ENCODE peak calls at places on chromosomes 3 and 15, in four cellular contexts. A, J, U and E are unnamed samples.

GRCh38 chr15:48978638-48979037 is 14.9 kb upstream of the SHC4 start:
- DNase-seq in J (no peak), U (no peak), A (no peak), E (no peak)

GRCh38 chr15:29071193-29071906 is 185.6 kb downstream of the APBA2 start:
- DNase-seq in U (no peak), A (no peak), J (peak), E (no peak)

GRCh38 chr3:30688776-30689175 is 82.4 kb downstream of the TGFBR2 start:
- DNase-seq in U (no peak), J (no peak), A (no peak), E (no peak)

GRCh38 chr3:184814214-184814613 is 2.2 kb downstream of the VPS8 start:
- DNase-seq in J (no peak), A (no peak), U (no peak), E (no peak)

GRCh38 chr3:171825222-171825828 is 15.0 kb upstream of the PLD1 start:
- DNase-seq in A (no peak), J (no peak), U (peak), E (no peak)

GRCh38 chr3:194488007-194488742 is 1.4 kb upstream of the ATP13A3 start:
- DNase-seq in U (no peak), A (no peak), J (no peak), E (no peak)

GRCh38 chr3:59425942-59426341 is 376.1 kb upstream of the CFAP20DC start:
- DNase-seq in U (no peak), J (no peak), A (no peak), E (no peak)

GRCh38 chr15:89457086-89457485 is 39.3 kb downstream of the RHCG start:
- DNase-seq in U (no peak), A (no peak), J (peak), E (no peak)

GRCh38 chr3:197222816-197223419 is 75.5 kb downstream of the DLG1 start:
- DNase-seq in U (no peak), A (no peak), J (no peak), E (no peak)

GRCh38 chr3:107429330-107430181 is 52.3 kb downstream of the CCDC54 start:
- DNase-seq in U (peak), A (peak), J (peak), E (peak)

GRCh38 chr15:99279290-99279689 is 28.0 kb downstream of the LRRC28 start:
- DNase-seq in A (no peak), J (no peak), U (no peak), E (no peak)

GRCh38 chr3:172272699-172273098 is 175.6 kb downstream of the GHSR start:
- DNase-seq in J (no peak), U (no peak), A (no peak), E (no peak)

GRCh38 chr15:64571857-64572291 is 111.5 kb downstream of the ZNF609 start:
- DNase-seq in U (no peak), J (no peak), A (no peak), E (no peak)

GRCh38 chr15:53580371-53580770 is 179.1 kb downstream of the WDR72 start:
- DNase-seq in U (no peak), A (no peak), J (no peak), E (no peak)

GRCh38 chr3:194367992-194368841 is 1.3 kb downstream of the LRRC15 start:
- DNase-seq in U (no peak), A (peak), J (peak), E (no peak)

GRCh38 chr15:59722451-59722850 is 33.3 kb upstream of the BNIP2 start:
- DNase-seq in J (no peak), U (no peak), A (no peak), E (no peak)

GRCh38 chr3:34382859-34383258 is 584.4 kb downstream of the PDCD6IP start:
- DNase-seq in J (no peak), U (no peak), A (no peak), E (no peak)

GRCh38 chr3:71050521-71051258 is 532.8 kb downstream of the FOXP1 start:
- DNase-seq in A (no peak), U (no peak), J (no peak), E (no peak)

GRCh38 chr3:190494907-190495306 is 19.0 kb upstream of the IL1RAP start:
- DNase-seq in A (no peak), J (no peak), U (no peak), E (no peak)

GRCh38 chr3:37250435-37250834 is 76.1 kb upstream of the LRRFIP2 start:
- DNase-seq in A (no peak), J (no peak), U (no peak), E (no peak)

GRCh38 chr3:99549918-99550603 is 88.3 kb upstream of the COL8A1 start:
- DNase-seq in U (no peak), A (no peak), J (no peak), E (no peak)

GRCh38 chr3:127020543-127020942 is 37.6 kb downstream of the PLXNA1 start:
- DNase-seq in A (no peak), J (no peak), U (no peak), E (no peak)

GRCh38 chr3:17231537-17232261 is 346.9 kb downstream of the PLCL2 start:
- DNase-seq in A (no peak), U (no peak), J (no peak), E (no peak)

GRCh38 chr15:69807752-69808151 is 290.0 kb downstream of the TLE3 start:
- DNase-seq in U (peak), A (peak), J (no peak), E (no peak)

GRCh38 chr3:189724366-189724765 is 93.2 kb downstream of the TP63 start:
- DNase-seq in U (no peak), J (no peak), A (no peak), E (no peak)

GRCh38 chr3:171371354-171371753 is 88.9 kb downstream of the TNIK start:
- DNase-seq in A (no peak), J (no peak), U (no peak), E (no peak)

GRCh38 chr3:119388577-119388976 is 74.8 kb downstream of the TMEM39A start:
- DNase-seq in U (no peak), A (no peak), J (no peak), E (no peak)
- TF ChIP-seq CTCF in U (no peak), A (no peak), J (peak), E (no peak)

GRCh38 chr3:120177907-120178306 is 83.7 kb upstream of the GSK3B start:
- DNase-seq in J (no peak), U (no peak), A (no peak), E (no peak)

GRCh38 chr3:120181632-120182031 is 87.4 kb upstream of the GSK3B start:
- DNase-seq in U (no peak), J (no peak), A (no peak), E (no peak)

GRCh38 chr3:120177151-120177550 is 82.9 kb upstream of the GSK3B start:
- DNase-seq in U (no peak), A (no peak), J (no peak), E (peak)

GRCh38 chr3:120180731-120181412 is 86.6 kb upstream of the GSK3B start:
- DNase-seq in U (no peak), J (no peak), A (no peak), E (no peak)

DNA sequence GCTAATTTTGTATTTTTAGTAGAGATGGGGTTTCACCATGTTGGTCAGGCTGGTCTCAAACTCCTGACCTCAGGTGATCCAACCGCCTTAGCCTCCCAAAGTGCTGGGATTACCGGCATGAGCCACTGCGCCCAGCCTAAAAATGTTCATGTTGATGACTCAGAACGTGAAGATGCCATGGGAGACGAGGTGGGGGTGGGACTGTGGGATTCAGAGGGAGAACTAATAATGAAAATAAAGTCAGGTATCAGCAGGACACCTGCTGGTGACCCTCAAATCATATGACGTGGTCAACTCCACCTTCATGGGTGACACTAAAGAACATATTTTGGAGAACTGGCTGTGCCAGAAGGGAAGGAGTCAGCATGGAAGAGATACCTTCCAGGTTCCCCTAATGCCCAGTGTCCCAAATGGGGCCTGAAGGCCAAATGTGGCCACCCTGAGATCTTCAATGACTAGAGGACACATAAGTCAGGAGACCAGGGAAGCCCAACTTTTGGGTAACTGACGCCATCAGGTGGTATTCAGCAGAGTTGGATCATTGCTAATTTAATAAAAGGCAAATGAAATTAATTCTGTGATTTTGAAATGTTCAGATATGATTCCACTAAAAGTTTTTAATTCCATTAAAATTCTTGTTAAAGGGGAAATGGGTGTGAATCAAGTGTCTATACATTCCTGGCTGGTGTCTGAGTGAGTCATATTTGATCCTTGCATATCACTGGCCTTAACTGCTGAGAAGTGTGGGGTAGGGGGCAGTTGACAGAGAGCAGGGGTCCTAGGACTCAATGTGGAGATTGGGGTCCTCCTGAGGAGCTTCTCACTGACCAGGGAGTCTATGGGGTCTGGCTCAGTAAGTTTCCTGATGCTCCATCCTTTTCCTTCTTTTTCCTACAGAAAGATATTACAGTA is 88.6 kb upstream of the GSK3B start:
- DNase-seq in A (no peak), U (no peak), J (no peak), E (no peak)
- TF ChIP-seq CTCF in A (no peak), U (peak), J (peak), E (no peak)

GRCh38 chr15:37104413-37105392 is 4.4 kb upstream of the MEIS2 start:
- DNase-seq in U (no peak), J (peak), A (no peak), E (no peak)

GRCh38 chr15:37105795-37106333 is 5.5 kb upstream of the MEIS2 start:
- DNase-seq in U (no peak), J (no peak), A (no peak), E (no peak)

GRCh38 chr15:37107754-37108724 is 7.7 kb upstream of the MEIS2 start:
- DNase-seq in U (no peak), J (no peak), A (no peak), E (no peak)

GRCh38 chr15:37107071-37107753 is 6.9 kb upstream of the MEIS2 start:
- DNase-seq in J (no peak), A (no peak), U (no peak), E (no peak)

GRCh38 chr15:37106490-37107001 is 6.2 kb upstream of the MEIS2 start:
- DNase-seq in U (no peak), A (no peak), J (peak), E (no peak)
- TF ChIP-seq CTCF in U (no peak), A (no peak), J (peak), E (peak)

DNA sequence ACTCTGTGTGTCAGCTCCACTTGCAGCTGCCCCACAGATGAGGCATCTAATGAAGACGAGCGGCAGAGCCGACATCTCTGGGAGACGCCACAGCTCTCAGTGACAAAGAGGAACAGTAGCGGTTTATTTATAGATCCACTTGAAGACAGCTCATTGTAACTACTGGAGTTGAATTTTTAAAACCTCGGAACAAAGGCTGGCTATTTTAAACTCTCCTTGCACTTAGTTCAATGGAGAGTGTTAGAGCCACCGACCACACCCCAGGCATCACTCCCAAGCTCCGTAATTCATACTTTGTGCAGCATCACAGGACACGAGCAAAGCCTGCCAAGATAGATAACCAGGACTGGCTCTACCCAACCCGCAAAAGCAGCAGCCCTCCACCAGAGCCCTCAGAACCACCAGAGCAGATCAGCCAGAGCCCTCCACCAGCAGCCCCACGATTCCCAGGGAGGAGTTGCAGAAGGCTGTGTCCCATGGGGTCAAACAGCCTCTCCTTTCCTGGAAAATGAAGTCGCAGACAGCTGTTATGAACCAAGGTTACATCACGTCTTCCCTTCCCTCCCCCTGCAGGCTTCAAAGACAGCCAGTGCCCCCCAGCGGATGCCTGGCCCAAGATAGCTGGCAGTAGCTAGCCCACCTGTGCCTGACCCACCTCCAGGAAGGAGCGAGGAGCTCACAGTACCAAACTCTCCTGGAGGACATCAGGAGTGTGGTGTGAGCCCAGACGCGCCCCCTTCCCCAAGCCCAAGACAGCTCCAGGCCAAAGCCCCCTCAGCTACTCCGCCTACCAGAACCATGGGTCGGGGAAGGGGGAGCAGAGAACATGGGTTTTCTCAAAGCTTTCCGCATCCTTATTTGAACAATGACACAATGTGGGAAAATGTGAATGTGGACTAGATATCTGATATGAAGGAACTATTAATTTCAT is 45.7 kb downstream of the POC1A start:
- DNase-seq in J (no peak), U (peak), A (no peak), E (no peak)
- TF ChIP-seq CTCF in J (no peak), U (peak), A (no peak), E (no peak)

DNA sequence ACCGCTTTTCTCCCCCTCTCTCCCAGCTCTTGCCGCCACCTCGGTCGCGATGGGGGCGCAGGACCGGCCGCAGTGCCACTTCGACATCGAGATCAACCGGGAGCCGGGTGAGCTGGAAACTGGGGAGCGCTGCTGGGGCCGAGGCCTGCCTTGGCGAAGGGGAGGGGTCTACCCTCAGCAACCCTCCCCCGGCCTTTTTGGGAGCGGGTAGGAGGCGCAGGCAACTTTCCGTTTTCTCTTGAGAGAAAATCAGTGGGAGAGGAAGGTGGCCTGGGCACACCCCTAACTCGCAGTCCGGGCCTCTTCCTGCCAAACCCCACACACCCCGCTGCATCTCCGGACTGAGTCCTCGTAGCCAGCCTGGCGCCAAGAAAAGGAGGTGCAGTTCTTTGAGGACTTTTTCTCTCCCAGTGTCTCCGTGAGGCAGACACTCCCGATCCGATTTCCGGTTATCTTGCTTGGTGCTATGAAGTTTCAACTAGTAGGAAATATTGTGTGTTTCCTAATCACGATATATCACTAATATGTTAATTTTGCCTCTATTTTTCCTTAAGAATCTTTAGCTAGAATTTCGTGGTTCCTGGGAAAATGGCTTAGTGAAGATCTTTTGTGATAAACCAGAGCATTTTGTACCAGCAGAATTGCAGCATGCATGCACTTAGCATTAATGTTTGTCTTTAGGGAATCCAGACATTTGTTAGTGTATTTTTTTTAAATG is 631 bp downstream of the NKTR start:
- DNase-seq in A (no peak), U (peak), J (peak), E (no peak)
- TF ChIP-seq CTCF in A (no peak), U (peak), J (no peak), E (peak)